ENCODE peak calls at places on chromosome 17, in six cellular contexts. T is endothelial cell; H is CD4-positive, alpha-beta T cell; F is cardiac muscle cell; I is esophagus muscularis mucosa; U is progenitor cell of endocrine pancreas. L is an unnamed sample.
A peak's percentile ranks its signal among the peaks of the same experiment; 100 is the strongest.

GRCh38 chr17:18236494-18236893 is 11.1 kb downstream of the LLGL1 start:
- DNase-seq in T (no peak), H (no peak), F (no peak), I (no peak), U (no peak), L (no peak)

GRCh38 chr17:11276486-11276885 is 35.5 kb downstream of the SHISA6 start:
- DNase-seq in T (no peak), H (no peak), F (no peak), I (no peak), U (no peak), L (no peak)

GRCh38 chr17:35900280-35900679 is 20.1 kb upstream of the CCL5 start:
- DNase-seq in T (no peak), H (no peak), F (no peak), I (no peak), U (no peak), L (peak; percentile 11)

GRCh38 chr17:77188084-77189066 is 47.6 kb downstream of the SEC14L1 start:
- DNase-seq in T (no peak), H (no peak), F (no peak), I (no peak), U (no peak), L (no peak)

GRCh38 chr17:19867654-19868395 is at the start of gene ULK2:
- DNase-seq in T (peak; percentile 73), H (peak; percentile 41), F (peak; percentile 87), I (no peak), U (peak; percentile 61), L (peak; percentile 79)

GRCh38 chr17:2853111-2853721 is 57.0 kb downstream of the RAP1GAP2 start:
- DNase-seq in T (peak; percentile 33), H (peak; percentile 28), F (peak; percentile 50), I (no peak), U (no peak), L (peak; percentile 62)

GRCh38 chr17:64679710-64680216 is 17.7 kb upstream of the SMURF2 start:
- DNase-seq in T (no peak), H (no peak), F (peak; percentile 89), I (no peak), U (no peak), L (no peak)

GRCh38 chr17:76948726-76949342 is 80.6 kb downstream of the MGAT5B start:
- DNase-seq in T (no peak), H (no peak), F (no peak), I (no peak), U (no peak), L (no peak)

GRCh38 chr17:79794659-79795511 is 2.0 kb downstream of the CBX8 start:
- DNase-seq in T (no peak), H (no peak), F (no peak), I (no peak), U (no peak), L (no peak)

GRCh38 chr17:66343531-66344078 is 41.2 kb downstream of the PRKCA start:
- DNase-seq in T (no peak), H (no peak), F (no peak), I (no peak), U (no peak), L (no peak)

GRCh38 chr17:13513039-13513405 is 88.7 kb downstream of the HS3ST3A1 start:
- DNase-seq in T (no peak), H (no peak), F (peak; percentile 71), I (no peak), U (no peak), L (no peak)

GRCh38 chr17:61555127-61555531 is 35.9 kb downstream of the NACA2 start:
- DNase-seq in T (no peak), H (no peak), F (no peak), I (no peak), U (no peak), L (no peak)

GRCh38 chr17:78723001-78723796 is 58.9 kb downstream of the CYTH1 start:
- DNase-seq in T (peak; percentile 58), H (no peak), F (peak; percentile 49), I (no peak), U (no peak), L (peak; percentile 70)

GRCh38 chr17:9050801-9051401 is 29.6 kb downstream of the NTN1 start:
- DNase-seq in T (no peak), H (no peak), F (no peak), I (no peak), U (no peak), L (no peak)

GRCh38 chr17:72945468-72945867 is 147.0 kb downstream of the SLC39A11 start:
- DNase-seq in T (no peak), H (no peak), F (no peak), I (no peak), U (no peak), L (no peak)

GRCh38 chr17:74354123-74354522 is 7.5 kb downstream of the BTBD17 start:
- DNase-seq in T (peak; percentile 81), H (peak; percentile 40), F (no peak), I (no peak), U (peak; percentile 67), L (peak; percentile 85)

GRCh38 chr17:2177235-2177811 is 122.4 kb downstream of the HIC1 start:
- DNase-seq in T (no peak), H (no peak), F (no peak), I (no peak), U (no peak), L (no peak)

GRCh38 chr17:35864853-35865252 is 3.8 kb downstream of the HEATR9 start:
- DNase-seq in T (no peak), H (no peak), F (no peak), I (no peak), U (no peak), L (no peak)

GRCh38 chr17:82696916-82697807 is 1.3 kb downstream of the RAB40B start:
- DNase-seq in T (no peak), H (no peak), F (no peak), I (no peak), U (no peak), L (peak; percentile 40)

GRCh38 chr17:75917443-75918111 is 12.9 kb upstream of the MRPL38 start:
- DNase-seq in T (no peak), H (no peak), F (no peak), I (no peak), U (no peak), L (no peak)
- TF ChIP-seq CTCF in T (no peak), H (no peak), F (no peak), I (no peak), U (no peak), L (no peak)

DNA sequence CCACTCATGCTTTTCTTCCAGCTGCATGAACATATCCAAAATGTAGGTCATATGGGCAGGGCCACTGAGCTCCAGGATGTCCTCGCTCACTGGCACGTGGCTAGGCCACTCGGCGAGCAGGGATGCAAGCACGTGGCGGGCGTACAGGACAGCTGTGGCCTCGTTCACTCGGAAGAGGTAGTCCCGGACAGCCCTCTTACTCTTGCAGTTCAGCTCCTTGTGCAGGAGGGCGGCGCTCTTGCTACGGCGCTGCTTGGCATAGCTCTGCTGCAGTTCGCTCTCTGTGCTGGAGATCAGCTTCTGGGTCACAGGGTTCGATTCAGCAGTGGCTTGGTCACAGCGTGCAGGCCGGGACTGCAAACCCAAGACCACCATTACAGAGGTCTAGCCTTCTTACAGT is 53.1 kb upstream of the ATP2A3 start:
- DNase-seq in T (no peak), H (no peak), F (no peak), I (no peak), U (no peak), L (no peak)
- TF ChIP-seq CTCF in T (peak; percentile 26), H (no peak), F (no peak), I (no peak), U (peak; percentile 11), L (no peak)

DNA sequence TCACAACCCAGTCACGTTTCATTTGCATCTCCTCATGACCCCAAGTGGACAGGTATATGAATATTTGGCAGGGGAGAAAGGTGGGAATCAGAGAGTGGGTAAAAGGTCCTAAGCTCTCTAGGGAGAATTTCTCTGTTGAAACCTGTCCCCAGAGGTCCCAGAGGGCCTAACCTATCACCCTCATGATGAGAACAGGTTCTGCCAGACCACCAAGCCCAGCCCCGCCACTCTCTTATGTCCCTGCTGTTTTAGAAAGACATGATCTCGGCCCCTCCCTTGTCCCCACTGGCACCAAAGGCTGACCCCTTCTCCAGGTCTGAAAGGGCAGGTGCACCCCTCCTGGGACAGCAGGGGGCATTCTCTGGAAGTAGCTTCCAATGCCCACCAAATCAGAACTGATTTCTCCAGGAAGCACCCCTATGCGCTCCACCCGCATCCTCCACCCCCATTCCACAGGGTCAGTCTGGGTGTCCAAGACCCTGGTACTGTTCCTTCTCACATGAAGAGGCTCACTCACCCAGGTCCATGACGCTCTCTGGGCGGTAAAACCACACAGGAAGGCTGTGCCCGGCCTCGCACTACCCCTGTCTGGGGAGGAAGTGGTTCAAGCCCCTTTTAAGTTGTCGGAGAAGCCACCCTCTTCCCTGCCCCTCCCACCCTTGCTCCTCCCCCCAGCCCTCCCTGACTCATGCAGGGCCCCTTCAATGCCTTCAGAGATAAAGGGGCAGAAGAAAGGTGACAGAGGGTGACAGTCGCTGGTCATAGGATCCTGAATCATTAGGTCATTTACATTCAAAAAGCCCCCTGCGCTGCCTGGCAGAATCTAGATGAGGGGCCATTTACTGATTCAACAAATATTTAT is at the start of gene CCR7:
- DNase-seq in T (no peak), H (peak; percentile 89), F (no peak), I (peak; percentile 68), U (no peak), L (no peak)
- TF ChIP-seq CTCF in T (no peak), H (peak; percentile 25), F (no peak), I (no peak), U (no peak), L (no peak)

DNA sequence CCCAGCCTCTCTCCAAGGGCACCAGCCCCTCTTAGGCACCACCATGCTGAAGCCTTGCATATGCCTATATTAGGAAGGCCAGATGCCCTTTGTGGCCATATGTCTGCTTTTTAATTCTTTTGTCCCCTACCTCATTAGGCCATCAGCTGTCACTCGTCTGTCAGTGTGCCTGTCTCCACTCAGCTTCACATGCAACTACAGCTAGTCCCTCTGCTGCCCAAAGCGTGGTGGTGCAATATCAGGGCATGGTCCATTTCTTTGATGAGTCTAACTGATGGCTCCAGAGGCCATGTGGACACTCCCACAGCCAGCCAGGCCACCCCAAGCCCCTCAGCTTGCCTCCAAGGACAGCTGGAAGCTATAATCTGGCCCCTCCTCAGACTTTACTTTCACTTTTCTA is 36.3 kb downstream of the MYO18A start:
- DNase-seq in T (peak; percentile 45), H (no peak), F (no peak), I (no peak), U (no peak), L (peak; percentile 35)
- TF ChIP-seq CTCF in T (peak; percentile 40), H (no peak), F (peak; percentile 40), I (no peak), U (peak; percentile 35), L (peak; percentile 43)

DNA sequence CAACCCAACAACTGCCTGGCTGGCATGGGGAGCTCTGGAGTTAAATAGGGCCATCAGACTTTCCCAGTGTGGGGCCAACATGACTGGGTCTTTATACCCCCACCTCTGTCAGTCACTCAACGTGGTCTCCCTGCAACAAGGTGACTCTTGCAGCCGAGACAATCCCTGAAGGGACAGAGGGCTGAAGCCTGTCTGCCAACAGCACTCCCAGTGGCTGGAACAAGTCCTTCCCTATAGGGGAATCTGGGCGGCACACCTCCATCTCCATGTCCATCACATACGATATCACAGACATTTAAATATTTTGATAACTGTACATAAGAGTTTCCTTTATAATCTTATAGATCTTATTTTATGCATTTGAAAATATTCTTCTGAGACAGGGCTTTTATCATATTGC is 4.8 kb upstream of the MAPT start:
- DNase-seq in T (no peak), H (no peak), F (no peak), I (no peak), U (no peak), L (peak; percentile 11)
- TF ChIP-seq CTCF in T (no peak), H (no peak), F (no peak), I (no peak), U (peak; percentile 47), L (no peak)